ENCODE peak calls at places on chromosomes 2 and 18, in nine cellular contexts. Q is psoas muscle, U is astrocyte of the spinal cord, P is astrocyte, B is foreskin keratinocyte, V is dorsolateral prefrontal cortex, L is omental fat pad, N is MM.1S, Z is transverse colon. M is an unnamed sample.
A peak's percentile ranks its signal among the peaks of the same experiment; 100 is the strongest.

GRCh38 chr2:158967731-158968395 is 577 bp upstream of the TANC1 start:
- DNase-seq in Q (peak; percentile 56), U (peak; percentile 81), P (peak; percentile 62), B (no peak), V (peak; percentile 61), L (no peak), N (no peak), Z (peak; percentile 52), M (peak; percentile 86)

GRCh38 chr2:229905601-229906000 is 16.2 kb downstream of the TRIP12 start:
- DNase-seq in Q (no peak), U (no peak), P (no peak), B (no peak), V (no peak), L (no peak), N (no peak), Z (no peak), M (no peak)

GRCh38 chr2:88843651-88844050 is 152.2 kb downstream of the RPIA start:
- DNase-seq in Q (no peak), U (no peak), P (no peak), B (no peak), V (no peak), L (no peak), N (no peak), Z (no peak), M (no peak)

GRCh38 chr2:9244985-9245544 is 38.5 kb downstream of the ASAP2 start:
- DNase-seq in Q (no peak), U (no peak), P (peak; percentile 48), B (no peak), V (no peak), L (no peak), N (no peak), Z (no peak), M (no peak)

GRCh38 chr18:23805898-23806297 is 116.6 kb downstream of the LAMA3 start:
- DNase-seq in Q (no peak), U (peak; percentile 63), P (peak; percentile 51), B (no peak), V (no peak), L (no peak), N (no peak), Z (no peak), M (no peak)

GRCh38 chr18:7524786-7525185 is 42.3 kb upstream of the PTPRM start:
- DNase-seq in Q (no peak), U (no peak), P (no peak), B (no peak), V (no peak), L (no peak), N (peak; percentile 26), Z (no peak), M (no peak)

GRCh38 chr2:217585362-217585761 is 417.4 kb downstream of the TNS1 start:
- DNase-seq in Q (no peak), U (no peak), P (no peak), B (no peak), V (no peak), L (no peak), N (no peak), Z (no peak), M (no peak)

GRCh38 chr2:96075199-96075771 is 40.6 kb upstream of the GPAT2 start:
- DNase-seq in Q (no peak), U (no peak), P (no peak), B (no peak), V (no peak), L (no peak), N (no peak), Z (no peak), M (no peak)

GRCh38 chr2:25417715-25418369 is 76.1 kb upstream of the DNMT3A start:
- DNase-seq in Q (no peak), U (no peak), P (no peak), B (no peak), V (no peak), L (no peak), N (no peak), Z (no peak), M (no peak)

GRCh38 chr2:24871852-24872323 is 48.1 kb downstream of the ADCY3 start:
- DNase-seq in Q (no peak), U (peak; percentile 28), P (no peak), B (no peak), V (no peak), L (no peak), N (no peak), Z (no peak), M (no peak)

GRCh38 chr2:178804791-178805190 is 2.4 kb downstream of the TTN start:
- DNase-seq in Q (peak; percentile 74), U (no peak), P (no peak), B (no peak), V (no peak), L (no peak), N (no peak), Z (no peak), M (no peak)

GRCh38 chr2:231602874-231603467 is 10.3 kb downstream of the TEX44 start:
- DNase-seq in Q (no peak), U (no peak), P (no peak), B (no peak), V (no peak), L (no peak), N (no peak), Z (no peak), M (no peak)

GRCh38 chr2:207504513-207505171 is 25.1 kb upstream of the CREB1 start:
- DNase-seq in Q (no peak), U (peak; percentile 97), P (peak; percentile 96), B (no peak), V (no peak), L (no peak), N (no peak), Z (no peak), M (no peak)

GRCh38 chr2:240464514-240465241 is 29.2 kb downstream of the GPC1 start:
- DNase-seq in Q (peak; percentile 39), U (no peak), P (no peak), B (no peak), V (no peak), L (peak; percentile 16), N (no peak), Z (no peak), M (peak; percentile 80)

GRCh38 chr18:657311-657997 is at the start of gene TYMS:
- DNase-seq in Q (peak; percentile 50), U (peak; percentile 48), P (peak; percentile 47), B (peak; percentile 42), V (no peak), L (no peak), N (peak; percentile 82), Z (peak; percentile 80), M (no peak)

GRCh38 chr2:105872142-105872728 is 127.5 kb downstream of the NCK2 start:
- DNase-seq in Q (no peak), U (no peak), P (no peak), B (no peak), V (no peak), L (no peak), N (no peak), Z (no peak), M (no peak)

GRCh38 chr2:54771166-54771565 is 47.7 kb downstream of the EML6 start:
- DNase-seq in Q (no peak), U (peak; percentile 45), P (peak; percentile 54), B (peak; percentile 66), V (no peak), L (no peak), N (no peak), Z (no peak), M (no peak)

GRCh38 chr2:54675738-54676137 is 47.7 kb upstream of the EML6 start:
- DNase-seq in Q (no peak), U (no peak), P (no peak), B (no peak), V (no peak), L (no peak), N (no peak), Z (no peak), M (peak; percentile 64)

GRCh38 chr18:50099725-50100414 is 95.1 kb downstream of the MYO5B start:
- DNase-seq in Q (no peak), U (peak; percentile 52), P (peak; percentile 71), B (peak; percentile 68), V (no peak), L (no peak), N (peak; percentile 81), Z (no peak), M (no peak)

GRCh38 chr2:156999657-157000056 is 257.8 kb upstream of the GALNT5 start:
- DNase-seq in Q (no peak), U (no peak), P (no peak), B (peak; percentile 20), V (no peak), L (no peak), N (no peak), Z (no peak), M (no peak)
- TF ChIP-seq CTCF in Q (no peak), U (no peak), P (no peak), B (no peak), V (no peak), L (no peak), N (no peak), Z (no peak), M (no peak)

GRCh38 chr2:10408649-10409579 is 39.2 kb downstream of the ODC1 start:
- DNase-seq in Q (peak; percentile 86), U (peak; percentile 69), P (peak; percentile 48), B (peak; percentile 51), V (peak; percentile 66), L (no peak), N (peak; percentile 84), Z (peak; percentile 93), M (peak; percentile 89)
- TF ChIP-seq CTCF in Q (peak; percentile 96), U (peak; percentile 95), P (peak; percentile 88), B (peak; percentile 99), V (peak; percentile 98), L (peak; percentile 94), N (peak; percentile 97), Z (peak; percentile 95), M (peak; percentile 99)

GRCh38 chr2:161269111-161269510 is 39.1 kb upstream of the PSMD14 start:
- DNase-seq in Q (no peak), U (no peak), P (no peak), B (no peak), V (no peak), L (no peak), N (no peak), Z (no peak), M (no peak)

DNA sequence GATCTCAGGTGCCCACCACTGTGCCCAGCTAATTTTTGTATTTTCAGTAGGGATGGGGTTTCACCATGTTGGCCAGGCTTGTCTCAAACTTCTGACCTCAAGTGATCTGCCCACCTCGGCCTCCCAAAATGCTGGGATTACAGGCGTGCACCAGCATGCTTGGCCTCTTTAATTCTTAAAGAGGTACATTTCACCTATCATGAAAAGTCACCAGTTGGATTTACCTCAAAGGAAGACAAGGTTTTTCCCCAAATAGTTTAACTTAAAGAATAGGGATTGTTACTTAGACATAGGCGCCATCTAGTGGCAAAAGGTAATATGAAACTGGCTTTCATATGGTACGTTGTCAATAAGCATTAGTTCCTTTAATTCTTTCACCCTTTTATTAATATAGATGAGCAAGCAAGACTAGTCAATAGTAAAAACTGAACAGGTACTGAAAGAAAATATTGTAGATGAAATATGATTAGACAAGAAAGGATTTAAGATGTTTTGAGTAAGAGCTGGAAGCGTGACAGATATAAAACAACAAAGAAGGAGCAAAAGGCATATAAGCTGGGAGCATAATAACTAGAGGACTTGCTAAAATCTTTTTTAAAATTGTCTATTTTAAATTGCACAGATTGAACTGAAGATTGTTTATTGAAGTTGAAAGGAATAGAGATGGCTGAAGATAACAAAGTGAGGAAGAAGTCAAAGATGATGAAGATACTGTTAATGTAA is 35.0 kb upstream of the PSMD14 start:
- DNase-seq in Q (no peak), U (peak; percentile 76), P (peak; percentile 30), B (peak; percentile 21), V (no peak), L (no peak), N (peak; percentile 71), Z (no peak), M (no peak)
- TF ChIP-seq CTCF in Q (peak; percentile 81), U (peak; percentile 58), P (peak; percentile 62), B (peak; percentile 81), V (peak; percentile 84), L (no peak), N (peak; percentile 76), Z (peak; percentile 75), M (peak; percentile 74)

GRCh38 chr2:137947714-137948336 is 16.4 kb upstream of the HNMT start:
- DNase-seq in Q (peak; percentile 76), U (peak; percentile 81), P (peak; percentile 47), B (no peak), V (no peak), L (peak; percentile 49), N (peak; percentile 61), Z (peak; percentile 73), M (no peak)
- TF ChIP-seq CTCF in Q (peak; percentile 58), U (peak; percentile 70), P (peak; percentile 60), B (peak; percentile 79), V (peak; percentile 72), L (no peak), N (peak; percentile 53), Z (peak; percentile 52), M (peak; percentile 73)

M was measured in osteocyte.